ENCODE peak calls at places on chromosomes 1 and 21, in four cellular contexts. J is GM23248, X is SK-N-SH, P is PC-3. F is an unnamed sample.

GRCh38 chr1:235892080-235892670 is 25.5 kb upstream of the LYST start:
- DNase-seq in J (no peak), X (no peak), P (no peak), F (no peak)

GRCh38 chr1:55310517-55310927 is 95.4 kb upstream of the USP24 start:
- DNase-seq in J (peak; percentile 96), X (peak; percentile 48), P (peak; percentile 96), F (no peak)

GRCh38 chr1:158112994-158113758 is 67.5 kb upstream of the CD1D start:
- DNase-seq in J (peak; percentile 68), X (peak; percentile 59), P (no peak), F (peak; percentile 82)

GRCh38 chr21:35191128-35191527 is 142.0 kb upstream of the RUNX1 start:
- DNase-seq in J (no peak), X (no peak), P (no peak), F (no peak)

GRCh38 chr1:71557138-71557537 is 476.3 kb upstream of the ZRANB2 start:
- DNase-seq in J (no peak), X (no peak), P (no peak), F (no peak)

GRCh38 chr1:41073971-41074370 is 52.4 kb upstream of the SLFNL1 start:
- DNase-seq in J (peak; percentile 84), X (no peak), P (peak; percentile 45), F (no peak)

GRCh38 chr1:26848947-26849774 is 13.8 kb upstream of the SFN start:
- DNase-seq in J (peak; percentile 98), X (no peak), P (peak; percentile 95), F (no peak)

GRCh38 chr1:161299347-161299746 is 10.4 kb downstream of the MPZ start:
- DNase-seq in J (no peak), X (no peak), P (no peak), F (no peak)

GRCh38 chr1:116290085-116290670 is 82.9 kb upstream of the ATP1A1 start:
- DNase-seq in J (no peak), X (no peak), P (peak; percentile 92), F (no peak)

GRCh38 chr21:26946744-26947446 is 20.0 kb downstream of the ADAMTS5 start:
- DNase-seq in J (peak; percentile 8), X (no peak), P (no peak), F (no peak)

GRCh38 chr1:115980998-115981993 is 5.0 kb downstream of the SLC22A15 start:
- DNase-seq in J (peak; percentile 80), X (peak; percentile 73), P (peak; percentile 64), F (peak; percentile 77)

GRCh38 chr1:229694053-229694693 is 68.1 kb downstream of the URB2 start:
- DNase-seq in J (peak; percentile 92), X (peak; percentile 80), P (no peak), F (peak; percentile 78)

GRCh38 chr21:42341776-42342542 is 8.8 kb downstream of the TFF2 start:
- DNase-seq in J (no peak), X (no peak), P (no peak), F (no peak)

GRCh38 chr1:20192364-20192763 is 6.0 kb upstream of the PLA2G2C start:
- DNase-seq in J (peak; percentile 83), X (no peak), P (peak; percentile 41), F (no peak)

GRCh38 chr21:26884436-26884835 is 39.2 kb upstream of the ADAMTS1 start:
- DNase-seq in J (no peak), X (no peak), P (no peak), F (no peak)

GRCh38 chr21:44285102-44285501 is 574 bp upstream of the AIRE start:
- DNase-seq in J (no peak), X (no peak), P (no peak), F (no peak)

GRCh38 chr1:68994096-68994495 is 497.2 kb upstream of the DEPDC1 start:
- DNase-seq in J (no peak), X (no peak), P (no peak), F (no peak)

GRCh38 chr1:1062364-1063163 is 11.5 kb downstream of the RNF223 start:
- DNase-seq in J (peak; percentile 29), X (peak; percentile 67), P (no peak), F (peak; percentile 40)

GRCh38 chr1:119869962-119870361 is 26.4 kb downstream of the ADAM30 start:
- DNase-seq in J (no peak), X (no peak), P (no peak), F (no peak)

GRCh38 chr21:27759820-27760219 is 792.9 kb upstream of the ADAMTS5 start:
- DNase-seq in J (no peak), X (no peak), P (peak; percentile 13), F (no peak)

GRCh38 chr1:7550261-7550850 is 220.7 kb upstream of the VAMP3 start:
- DNase-seq in J (no peak), X (no peak), P (no peak), F (no peak)

GRCh38 chr1:1778827-1779675 is 781 bp upstream of the NADK start:
- DNase-seq in J (peak; percentile 66), X (no peak), P (peak; percentile 90), F (peak; percentile 86)

GRCh38 chr1:164337885-164338284 is 221.1 kb upstream of the PBX1 start:
- DNase-seq in J (no peak), X (no peak), P (peak; percentile 40), F (no peak)

GRCh38 chr1:220565670-220566069 is 37.7 kb downstream of the MARK1 start:
- DNase-seq in J (no peak), X (no peak), P (no peak), F (no peak)

GRCh38 chr21:46005081-46005480 is 23.5 kb downstream of the COL6A1 start:
- DNase-seq in J (peak; percentile 14), X (peak; percentile 31), P (no peak), F (no peak)

GRCh38 chr1:2300851-2301606 is 72.9 kb downstream of the SKI start:
- DNase-seq in J (peak; percentile 84), X (no peak), P (no peak), F (no peak)

GRCh38 chr1:159849972-159850371 is 12.5 kb downstream of the VSIG8 start:
- DNase-seq in J (peak; percentile 75), X (no peak), P (peak; percentile 73), F (no peak)

GRCh38 chr21:41124626-41125240 is 43.2 kb upstream of the BACE2 start:
- DNase-seq in J (peak; percentile 30), X (no peak), P (no peak), F (no peak)
- TF ChIP-seq EZH2phosphoT487 in J (no peak), X (no peak), P (no peak), F (no peak)

GRCh38 chr1:91883470-91883869 is 2.5 kb downstream of the TGFBR3 start:
- DNase-seq in J (peak; percentile 71), X (peak; percentile 41), P (peak; percentile 68), F (no peak)
- TF ChIP-seq EZH2phosphoT487 in J (no peak), X (no peak), P (no peak), F (no peak)

DNA sequence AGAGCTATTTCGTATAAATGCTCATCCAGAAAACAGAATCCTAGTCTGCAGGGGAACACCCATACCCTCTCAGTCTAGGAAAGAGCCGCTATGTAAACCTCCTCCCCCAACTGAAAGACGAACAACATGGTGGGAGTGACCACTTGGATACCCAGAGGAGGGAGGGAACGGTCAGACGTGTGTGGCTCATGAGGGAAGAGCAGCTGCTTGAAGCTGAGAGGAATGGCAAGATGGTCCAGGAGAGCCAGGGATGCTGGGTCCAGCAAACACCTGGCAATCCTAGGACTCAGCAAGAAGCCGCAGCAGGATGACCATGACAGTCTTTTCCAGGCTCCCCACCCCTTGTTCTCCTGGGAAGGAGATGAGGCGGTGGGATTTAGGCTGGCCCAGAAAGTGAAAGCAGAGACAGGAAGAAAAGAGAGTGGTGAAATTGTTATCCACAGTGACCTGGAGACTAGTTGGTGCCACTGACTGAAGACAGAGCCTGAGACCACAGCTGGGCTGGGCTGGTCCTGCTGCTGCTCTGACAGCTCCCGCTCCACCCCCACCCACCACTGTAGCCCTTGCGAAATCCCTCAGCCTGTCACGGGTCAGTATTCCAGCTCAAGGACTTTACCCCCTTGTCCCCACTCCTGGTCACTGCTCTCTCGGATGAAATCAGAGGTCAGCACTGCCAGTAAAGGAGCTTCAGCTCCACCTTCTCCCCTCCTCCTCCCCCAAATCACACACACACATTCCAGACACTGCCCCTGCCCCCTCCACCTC is 3.6 kb downstream of the CERS2 start:
- DNase-seq in J (peak; percentile 77), X (no peak), P (no peak), F (peak; percentile 60)
- TF ChIP-seq EZH2phosphoT487 in J (no peak), X (no peak), P (no peak), F (no peak)

GRCh38 chr1:42618866-42619265 is 39.4 kb upstream of the PPIH start:
- DNase-seq in J (peak; percentile 22), X (no peak), P (no peak), F (no peak)

GRCh38 chr1:42613803-42614131 is 44.5 kb upstream of the PPIH start:
- DNase-seq in J (no peak), X (no peak), P (no peak), F (no peak)
- TF ChIP-seq EZH2phosphoT487 in J (no peak), X (no peak), P (no peak), F (no peak)

DNA sequence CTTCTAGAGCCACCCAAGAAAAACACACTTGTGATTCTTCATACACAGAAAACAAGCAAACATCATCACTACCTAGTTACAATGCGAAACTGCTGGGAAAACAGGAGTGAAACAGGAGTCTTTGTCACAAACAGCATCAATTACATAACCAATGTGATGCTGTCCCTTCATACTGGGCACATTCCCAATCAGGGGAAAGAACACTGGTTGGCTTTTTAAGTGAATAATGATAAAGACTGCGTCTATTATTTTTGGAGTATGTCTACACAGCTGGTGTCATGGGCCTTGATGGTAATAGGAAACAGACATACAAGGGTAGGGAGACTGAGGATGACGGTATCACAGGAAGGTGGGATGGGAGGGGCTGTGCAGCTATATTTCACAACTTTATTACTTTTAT is 43.3 kb downstream of the SIPA1L2 start:
- DNase-seq in J (no peak), X (no peak), P (no peak), F (no peak)
- TF ChIP-seq EZH2phosphoT487 in J (no peak), X (no peak), P (no peak), F (no peak)

GRCh38 chr21:31656199-31657095 is 3.0 kb upstream of the SOD1 start:
- DNase-seq in J (peak; percentile 53), X (no peak), P (peak; percentile 55), F (no peak)

GRCh38 chr21:31659286-31660133 is at the start of gene SOD1:
- DNase-seq in J (peak; percentile 97), X (peak; percentile 99), P (peak; percentile 95), F (peak; percentile 94)

GRCh38 chr21:31663584-31664249 is 4.2 kb downstream of the SOD1 start:
- DNase-seq in J (no peak), X (no peak), P (no peak), F (no peak)

GRCh38 chr21:31658053-31658452 is 1.4 kb upstream of the SOD1 start:
- DNase-seq in J (no peak), X (no peak), P (peak; percentile 42), F (no peak)

DNA sequence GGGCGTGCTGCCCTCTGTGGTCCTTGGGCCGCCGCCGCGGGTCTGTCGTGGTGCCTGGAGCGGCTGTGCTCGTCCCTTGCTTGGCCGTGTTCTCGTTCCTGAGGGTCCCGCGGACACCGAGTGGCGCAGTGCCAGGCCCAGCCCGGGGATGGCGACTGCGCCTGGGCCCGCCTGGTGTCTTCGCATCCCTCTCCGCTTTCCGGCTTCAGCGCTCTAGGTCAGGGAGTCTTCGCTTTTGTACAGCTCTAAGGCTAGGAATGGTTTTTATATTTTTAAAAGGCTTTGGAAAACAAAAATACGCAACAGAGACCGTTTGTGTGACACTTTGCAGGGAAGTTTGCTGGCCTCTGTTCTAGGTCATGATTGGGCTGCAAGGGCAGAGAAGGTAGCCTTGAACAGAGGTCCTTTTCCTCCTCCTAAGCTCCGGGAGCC is 657 bp downstream of the SOD1 start:
- DNase-seq in J (no peak), X (no peak), P (peak; percentile 21), F (peak; percentile 72)
- TF ChIP-seq EZH2phosphoT487 in J (no peak), X (no peak), P (no peak), F (no peak)